ENCODE peak calls at places on chromosome 15, in five cellular contexts. R is NCI-H1417; P is MG63; L is T-helper 2 cell; S is activated CD8-positive, alpha-beta T cell treated with anti-CD3 and anti-CD28 coated beads, Interleukin-2, amount 10 ng/mL, durations not matched to agents 7 days and 5 days. W is an unnamed sample.

GRCh38 chr15:71506946-71507345 is 303.4 kb upstream of the NR2E3 start:
- DNase-seq in R (no peak), P (no peak), L (no peak), S (no peak), W (no peak)

GRCh38 chr15:98842973-98843285 is 164.7 kb downstream of the PGPEP1L start:
- DNase-seq in R (no peak), P (no peak), L (no peak), S (no peak), W (no peak)

GRCh38 chr15:62407216-62407615 is 242.1 kb upstream of the C2CD4B start:
- DNase-seq in R (no peak), P (no peak), L (no peak), S (no peak), W (no peak)

GRCh38 chr15:67741313-67741712 is 84.0 kb upstream of the SKOR1 start:
- DNase-seq in R (no peak), P (peak; percentile 9), L (no peak), S (no peak), W (no peak)

GRCh38 chr15:83784975-83785374 is 131.1 kb downstream of the ADAMTSL3 start:
- DNase-seq in R (no peak), P (peak; percentile 32), L (no peak), S (no peak), W (no peak)

GRCh38 chr15:29952245-29952644 is 130.0 kb upstream of the TJP1 start:
- DNase-seq in R (peak; percentile 59), P (peak; percentile 78), L (no peak), S (no peak), W (no peak)

GRCh38 chr15:101651753-101652097 is 456 bp downstream of the TM2D3 start:
- DNase-seq in R (no peak), P (no peak), L (no peak), S (no peak), W (no peak)

GRCh38 chr15:81107889-81108288 is 26.2 kb upstream of the CFAP161 start:
- DNase-seq in R (no peak), P (no peak), L (no peak), S (no peak), W (no peak)

GRCh38 chr15:29139540-29140459 is 129.8 kb downstream of the NSMCE3 start:
- DNase-seq in R (peak; percentile 83), P (peak; percentile 9), L (peak; percentile 60), S (peak; percentile 61), W (peak; percentile 32)

GRCh38 chr15:99232740-99233139 is 16.6 kb downstream of the TTC23 start:
- DNase-seq in R (no peak), P (no peak), L (no peak), S (no peak), W (no peak)

GRCh38 chr15:70306582-70306981 is 208.9 kb upstream of the TLE3 start:
- DNase-seq in R (no peak), P (no peak), L (no peak), S (no peak), W (no peak)

GRCh38 chr15:79513916-79514315 is 81.8 kb downstream of the MINAR1 start:
- DNase-seq in R (no peak), P (no peak), L (no peak), S (no peak), W (no peak)

GRCh38 chr15:29636140-29636539 is 186.1 kb downstream of the TJP1 start:
- DNase-seq in R (no peak), P (no peak), L (no peak), S (no peak), W (no peak)

GRCh38 chr15:72782274-72782992 is 1.1 kb downstream of the ADPGK start:
- DNase-seq in R (no peak), P (no peak), L (peak; percentile 43), S (no peak), W (no peak)

GRCh38 chr15:48974865-48975264 is 11.1 kb upstream of the SHC4 start:
- DNase-seq in R (no peak), P (no peak), L (no peak), S (no peak), W (no peak)

GRCh38 chr15:97995881-97996603 is 35.5 kb downstream of the ARRDC4 start:
- DNase-seq in R (peak; percentile 27), P (no peak), L (no peak), S (no peak), W (no peak)

GRCh38 chr15:77821959-77822256 is 189.2 kb upstream of the LINGO1 start:
- DNase-seq in R (no peak), P (no peak), L (no peak), S (no peak), W (no peak)

GRCh38 chr15:47750030-47750739 is 32.9 kb downstream of the SEMA6D start:
- DNase-seq in R (no peak), P (peak; percentile 76), L (no peak), S (no peak), W (no peak)

GRCh38 chr15:35243758-35244157 is 158.7 kb upstream of the NANOGP8 start:
- DNase-seq in R (no peak), P (no peak), L (no peak), S (no peak), W (no peak)

GRCh38 chr15:35624881-35625280 is 78.9 kb upstream of the DPH6 start:
- DNase-seq in R (no peak), P (peak; percentile 26), L (no peak), S (no peak), W (no peak)

GRCh38 chr15:67116742-67117141 is 51.3 kb downstream of the SMAD3 start:
- DNase-seq in R (no peak), P (no peak), L (no peak), S (no peak), W (no peak)

GRCh38 chr15:68384451-68385239 is 47.3 kb downstream of the ITGA11 start:
- DNase-seq in R (no peak), P (peak; percentile 95), L (no peak), S (peak; percentile 18), W (no peak)

GRCh38 chr15:63492541-63493077 is 11.8 kb upstream of the USP3 start:
- DNase-seq in R (no peak), P (no peak), L (no peak), S (no peak), W (no peak)

GRCh38 chr15:42419369-42419768 is 60.1 kb downstream of the CAPN3 start:
- DNase-seq in R (no peak), P (no peak), L (no peak), S (no peak), W (no peak)

GRCh38 chr15:20349774-20350498 is 191.7 kb downstream of the GOLGA6L6 start:
- DNase-seq in R (no peak), P (no peak), L (no peak), S (no peak), W (no peak)

GRCh38 chr15:50939911-50940310 is 31.4 kb downstream of the AP4E1 start:
- DNase-seq in R (no peak), P (no peak), L (no peak), S (no peak), W (no peak)

GRCh38 chr15:70356919-70357318 is 259.2 kb upstream of the TLE3 start:
- DNase-seq in R (no peak), P (no peak), L (no peak), S (peak; percentile 3), W (no peak)

GRCh38 chr15:50256188-50257041 is 9.1 kb downstream of the HDC start:
- DNase-seq in R (no peak), P (peak; percentile 83), L (peak; percentile 60), S (peak; percentile 12), W (no peak)

GRCh38 chr15:57611938-57612337 is 20.2 kb downstream of the MYZAP start:
- DNase-seq in R (no peak), P (peak; percentile 54), L (no peak), S (no peak), W (no peak)

GRCh38 chr15:93617443-93617842 is 528.4 kb upstream of the RGMA start:
- DNase-seq in R (no peak), P (no peak), L (no peak), S (no peak), W (no peak)